ENCODE peak calls at places on chromosomes 16 and 17, in six cellular contexts. D, C, L, Z, S and G are unnamed samples.

GRCh38 chr17:1201132-1201702 is 21.4 kb upstream of the ABR start:
- DNase-seq in D (no peak), C (no peak), L (no peak), Z (no peak), S (no peak), G (no peak)

GRCh38 chr17:258045-258734 is 76.7 kb upstream of the DOC2B start:
- DNase-seq in D (peak), C (no peak), L (no peak), Z (no peak), S (no peak), G (no peak)

GRCh38 chr17:7704601-7705268 is at the start of gene EFNB3:
- DNase-seq in D (peak), C (peak), L (no peak), Z (peak), S (no peak), G (peak)

GRCh38 chr16:15464401-15465186 is 30.2 kb downstream of the BMERB1 start:
- DNase-seq in D (no peak), C (no peak), L (peak), Z (peak), S (no peak), G (no peak)

GRCh38 chr16:48446534-48446920 is 61.3 kb upstream of the SIAH1 start:
- DNase-seq in D (no peak), C (no peak), L (no peak), Z (no peak), S (no peak), G (no peak)

GRCh38 chr16:28531777-28532744 is 6.7 kb downstream of the NUPR1 start:
- DNase-seq in D (peak), C (peak), L (no peak), Z (peak), S (peak), G (peak)

GRCh38 chr16:72847187-72848044 is 200.5 kb downstream of the ZFHX3 start:
- DNase-seq in D (no peak), C (peak), L (peak), Z (peak), S (no peak), G (no peak)

GRCh38 chr16:971981-972315 is 1.2 kb upstream of the LMF1 start:
- DNase-seq in D (no peak), C (no peak), L (no peak), Z (no peak), S (no peak), G (no peak)

GRCh38 chr16:53541326-53541725 is 38.3 kb upstream of the AKTIP start:
- DNase-seq in D (no peak), C (no peak), L (peak), Z (no peak), S (no peak), G (no peak)

GRCh38 chr16:85041184-85041928 is 13.8 kb downstream of the KIAA0513 start:
- DNase-seq in D (no peak), C (no peak), L (no peak), Z (no peak), S (peak), G (no peak)

GRCh38 chr17:27937026-27937546 is 43.9 kb upstream of the LYRM9 start:
- DNase-seq in D (no peak), C (no peak), L (no peak), Z (no peak), S (no peak), G (no peak)

GRCh38 chr17:27938864-27939263 is 45.7 kb upstream of the LYRM9 start:
- DNase-seq in D (no peak), C (no peak), L (no peak), Z (no peak), S (no peak), G (no peak)

GRCh38 chr17:27940503-27940902 is 47.3 kb upstream of the LYRM9 start:
- DNase-seq in D (no peak), C (peak), L (no peak), Z (no peak), S (no peak), G (no peak)

GRCh38 chr17:27944546-27945332 is 51.6 kb upstream of the LYRM9 start:
- DNase-seq in D (no peak), C (peak), L (no peak), Z (no peak), S (no peak), G (no peak)

GRCh38 chr17:27939489-27940465 is 46.6 kb upstream of the LYRM9 start:
- DNase-seq in D (no peak), C (no peak), L (no peak), Z (no peak), S (no peak), G (no peak)
- H3K4me3 ChIP-seq in D (no peak), C (no peak), L (no peak), Z (no peak), S (no peak), G (no peak)

DNA sequence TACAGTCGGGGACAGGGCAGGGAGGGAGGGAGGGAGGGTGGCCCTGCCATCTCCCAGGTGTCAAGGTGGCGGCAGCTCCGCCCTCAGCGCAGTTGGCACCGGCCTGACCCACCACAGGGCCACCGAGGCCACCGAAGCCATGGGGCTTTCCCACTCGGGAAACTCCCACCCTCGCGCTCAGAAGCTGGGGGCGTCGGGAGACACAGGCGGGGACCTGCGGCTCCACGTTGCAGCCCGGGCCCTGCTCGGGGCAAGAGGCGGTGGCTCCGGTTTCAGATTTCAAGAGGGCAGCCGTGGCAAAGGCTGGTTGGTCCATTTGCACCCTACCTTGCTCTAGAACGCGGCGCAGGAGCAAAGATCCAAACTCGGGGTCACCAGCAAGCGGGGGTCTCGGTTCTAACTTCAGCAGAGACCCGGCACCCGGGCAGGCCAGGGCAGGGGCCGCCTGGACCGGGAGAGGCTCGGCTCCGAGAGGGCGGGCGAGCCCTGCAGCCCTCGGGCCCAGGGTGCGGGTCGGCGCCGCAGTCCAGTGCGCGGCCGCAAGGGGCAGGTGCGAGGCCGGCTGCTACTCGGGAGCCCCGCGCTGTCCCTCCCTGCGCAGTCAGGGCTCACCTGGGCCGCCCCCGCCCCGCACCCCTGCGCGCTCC is 412 bp downstream of the CYB561 start:
- DNase-seq in D (peak), C (peak), L (no peak), Z (peak), S (peak), G (no peak)
- H3K18ac ChIP-seq in D (peak), C (peak), L (no peak), Z (peak), S (peak), G (peak)

GRCh38 chr17:15883617-15884111 is 61.3 kb upstream of the ADORA2B start:
- DNase-seq in D (no peak), C (no peak), L (peak), Z (peak), S (peak), G (no peak)
- H3K9ac ChIP-seq in D (no peak), C (no peak), L (no peak), Z (no peak), S (no peak), G (no peak)

DNA sequence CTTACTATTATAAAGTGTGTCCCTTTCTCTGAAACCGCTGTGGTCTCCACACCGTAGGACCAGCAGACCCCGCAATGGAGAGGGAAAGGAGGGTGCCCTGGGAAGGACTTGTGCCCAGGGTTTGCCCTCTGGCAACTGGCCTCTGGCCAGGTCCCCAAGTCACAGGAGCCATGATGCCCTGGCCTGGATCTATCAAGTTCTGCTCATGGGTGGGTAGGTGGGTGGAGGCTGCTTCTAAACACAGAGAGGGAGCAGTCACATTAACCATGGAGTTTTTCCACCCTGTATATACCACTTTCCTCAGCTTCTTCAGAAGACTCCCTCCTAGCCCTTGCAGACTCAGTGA is 9.4 kb upstream of the NEUROD2 start:
- DNase-seq in D (no peak), C (no peak), L (no peak), Z (no peak), S (no peak), G (no peak)
- H3K4me3 ChIP-seq in D (peak), C (no peak), L (no peak), Z (no peak), S (peak), G (no peak)

DNA sequence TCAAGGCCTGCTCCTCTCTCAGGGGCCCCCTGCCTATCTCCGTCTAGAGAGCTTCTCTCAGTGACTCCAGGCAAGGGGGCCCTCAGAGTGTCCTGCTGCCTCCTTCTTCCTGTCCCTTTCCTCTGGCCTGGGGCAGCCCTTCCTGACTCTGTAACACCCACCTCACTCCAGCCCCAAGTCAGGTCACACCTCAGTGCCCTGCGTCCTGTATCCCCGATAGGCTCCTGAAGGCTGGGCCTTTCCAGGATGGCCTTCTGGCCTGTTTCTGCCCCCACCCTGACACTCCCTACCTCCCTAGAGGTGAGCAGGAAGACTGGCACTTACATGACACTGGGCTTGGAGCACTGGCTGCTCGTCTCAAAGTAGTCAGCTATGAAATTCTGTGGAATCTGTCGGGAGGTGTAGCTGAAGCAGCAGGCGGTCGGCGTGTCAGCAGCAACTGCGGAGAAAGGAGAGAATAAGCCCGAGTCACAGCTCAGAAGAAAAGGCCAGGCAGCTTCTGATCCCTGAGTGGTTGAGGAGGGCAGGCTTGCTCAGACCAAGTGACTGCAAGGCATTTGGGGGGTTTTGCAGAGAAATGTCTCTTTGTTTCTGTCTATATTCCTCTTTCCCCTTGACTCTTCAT is 972 bp downstream of the CCL3L1 start:
- DNase-seq in D (no peak), C (peak), L (no peak), Z (no peak), S (no peak), G (no peak)
- H3K18ac ChIP-seq in D (no peak), C (no peak), L (no peak), Z (no peak), S (no peak), G (peak)

DNA sequence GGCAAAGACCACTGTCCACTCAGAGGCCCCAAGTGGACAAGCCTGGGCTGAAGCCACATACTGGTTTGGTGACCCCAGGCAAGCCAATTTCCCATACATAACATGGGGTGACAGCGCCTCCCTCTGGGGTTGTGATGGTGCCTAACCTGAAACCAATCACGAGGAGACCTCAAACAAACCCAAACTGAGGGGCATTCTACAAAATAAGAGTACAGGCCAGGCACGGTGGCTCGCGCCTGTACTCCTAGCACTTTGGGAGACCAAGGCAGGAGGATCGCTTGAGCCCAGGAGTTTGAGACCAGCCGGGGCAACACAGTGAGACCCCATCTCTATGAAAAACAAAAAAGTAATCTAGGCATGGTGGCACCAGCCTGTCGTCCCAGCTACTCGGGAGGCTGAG is 3.6 kb downstream of the P2RX5 start:
- DNase-seq in D (peak), C (peak), L (no peak), Z (no peak), S (no peak), G (no peak)
- H3K9ac ChIP-seq in D (no peak), C (no peak), L (no peak), Z (no peak), S (no peak), G (no peak)

DNA sequence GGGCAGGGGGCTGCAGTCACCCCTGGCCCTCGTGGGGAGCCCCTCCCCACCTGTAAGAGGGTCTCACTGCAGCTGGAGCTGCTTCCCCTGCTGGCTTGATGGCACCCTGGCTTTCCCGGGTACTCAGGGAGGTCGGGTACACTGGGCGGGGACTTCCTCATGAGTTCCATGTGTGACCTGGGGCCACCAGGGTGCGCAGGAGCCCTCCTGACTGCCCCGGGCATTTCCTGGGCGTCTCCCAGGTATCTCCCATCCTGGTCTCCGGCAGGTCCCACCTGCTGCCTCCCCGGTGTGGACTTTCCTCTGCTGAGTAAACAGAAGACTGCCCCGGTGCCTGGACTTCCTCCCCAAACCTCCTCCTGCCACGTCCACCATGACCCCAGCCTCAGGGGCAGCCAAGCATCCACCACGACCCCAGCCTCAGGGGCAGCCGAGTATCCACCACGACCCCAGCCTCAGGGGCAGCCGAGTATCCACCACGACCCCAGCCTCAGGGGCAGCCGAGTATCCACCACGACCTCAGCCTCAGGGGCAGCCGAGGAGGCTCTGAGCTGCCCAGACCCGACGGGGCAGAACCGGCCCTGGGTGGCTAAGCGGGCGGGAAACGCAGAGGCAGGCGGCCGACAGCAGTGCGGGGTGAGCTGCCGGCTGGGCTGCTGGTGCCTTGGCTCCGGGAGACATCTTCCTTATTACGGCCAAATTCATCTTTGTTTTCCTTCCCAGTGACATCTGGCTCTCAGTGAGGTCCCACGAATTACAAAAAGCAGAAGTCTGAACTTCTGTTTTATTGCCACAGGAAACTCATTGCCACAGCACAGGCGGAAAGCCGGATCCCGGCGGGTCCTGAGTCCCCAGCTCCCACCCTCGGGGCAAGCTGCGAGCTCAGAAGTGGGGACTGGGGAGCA is 40.7 kb downstream of the CBFA2T3 start:
- DNase-seq in D (no peak), C (no peak), L (no peak), Z (no peak), S (no peak), G (no peak)
- H3K4me3 ChIP-seq in D (no peak), C (no peak), L (no peak), Z (no peak), S (no peak), G (no peak)

DNA sequence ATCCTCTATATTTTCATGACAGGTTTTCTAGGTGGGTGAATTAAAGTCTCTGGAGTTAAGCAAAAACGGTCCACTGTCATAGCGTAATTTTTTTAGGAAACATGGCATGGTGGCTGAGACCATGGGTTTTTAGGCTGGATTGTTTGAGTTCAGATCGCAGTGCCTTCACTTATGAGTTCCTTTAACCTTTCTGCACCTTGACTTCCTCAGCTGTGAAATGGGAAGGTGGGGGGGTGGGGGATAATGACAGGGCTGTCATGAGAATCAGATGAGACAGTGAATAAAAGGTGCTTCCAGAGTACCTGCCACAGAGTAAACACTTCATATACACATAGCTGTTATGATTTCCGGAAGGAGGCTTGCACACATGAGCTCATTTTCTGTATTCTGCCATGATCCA is 11.8 kb downstream of the PRCD start:
- DNase-seq in D (no peak), C (no peak), L (no peak), Z (no peak), S (no peak), G (no peak)
- H3K18ac ChIP-seq in D (no peak), C (no peak), L (peak), Z (no peak), S (no peak), G (no peak)

DNA sequence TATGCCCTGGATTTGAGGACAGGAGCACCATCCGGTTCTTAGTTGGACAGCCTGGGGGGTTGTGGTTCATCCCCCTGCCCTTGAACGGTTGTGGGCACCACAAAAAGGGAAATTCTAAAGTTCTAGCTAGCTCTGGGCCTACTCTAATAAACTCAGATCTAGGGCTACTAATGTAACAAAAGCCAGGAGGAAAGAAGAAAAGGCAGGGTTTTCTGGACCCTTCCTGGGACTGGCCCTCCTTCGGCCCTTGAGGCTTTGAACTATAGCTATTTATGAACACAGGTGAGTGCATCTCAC is 15.1 kb downstream of the ETV4 start:
- DNase-seq in D (no peak), C (no peak), L (no peak), Z (no peak), S (no peak), G (no peak)
- H3K9ac ChIP-seq in D (no peak), C (peak), L (peak), Z (no peak), S (no peak), G (no peak)

GRCh38 chr17:82844796-82845162 is 5.0 kb upstream of the ZNF750 start:
- DNase-seq in D (no peak), C (no peak), L (no peak), Z (no peak), S (no peak), G (no peak)

GRCh38 chr17:82848022-82848592 is 8.3 kb upstream of the ZNF750 start:
- DNase-seq in D (no peak), C (no peak), L (peak), Z (no peak), S (peak), G (no peak)

GRCh38 chr17:82846061-82846691 is 6.4 kb upstream of the ZNF750 start:
- DNase-seq in D (no peak), C (no peak), L (no peak), Z (no peak), S (no peak), G (no peak)

GRCh38 chr17:82843904-82844640 is 4.2 kb upstream of the ZNF750 start:
- DNase-seq in D (no peak), C (no peak), L (no peak), Z (no peak), S (no peak), G (no peak)

DNA sequence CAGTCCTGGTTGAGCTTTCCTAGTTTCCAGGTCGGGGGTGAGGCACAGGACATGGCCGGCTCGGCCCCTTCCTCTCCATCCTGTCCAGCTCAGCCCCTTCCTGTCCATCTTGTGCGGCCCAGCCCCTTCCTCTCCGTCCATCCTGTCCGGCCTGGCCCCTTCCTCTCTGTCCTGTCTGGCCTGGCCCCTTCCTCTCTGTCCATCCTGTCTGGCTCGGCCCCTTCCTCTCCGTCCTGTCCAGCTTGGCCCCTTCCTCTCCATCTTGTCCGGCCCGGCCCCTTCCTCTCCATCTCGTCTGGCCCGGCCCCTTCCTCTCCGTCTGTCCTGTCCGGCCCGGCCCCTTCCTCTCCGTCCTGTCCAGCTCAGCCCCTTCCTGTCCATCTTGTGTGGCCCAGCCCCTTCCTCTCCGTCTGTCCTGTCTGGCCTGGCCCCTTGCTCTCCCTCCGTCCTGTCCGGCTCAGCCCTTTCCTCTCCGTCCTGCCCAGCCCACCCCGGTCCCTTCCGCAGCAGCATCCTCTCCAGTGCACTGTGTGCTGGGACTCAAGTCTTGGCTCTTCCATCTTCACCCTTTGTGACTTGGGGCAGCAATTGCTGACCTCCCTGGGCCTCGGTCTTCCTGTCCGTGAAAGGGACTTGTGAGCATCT is 5.5 kb upstream of the ZNF750 start:
- DNase-seq in D (no peak), C (no peak), L (no peak), Z (no peak), S (no peak), G (no peak)
- H3K4me3 ChIP-seq in D (no peak), C (no peak), L (no peak), Z (no peak), S (no peak), G (no peak)